ENCODE peak calls at places on chromosomes 7 and 10, in seven cellular contexts. K, X, J, U, C, H and T are unnamed samples.
A peak's percentile ranks its signal among the peaks of the same experiment; 100 is the strongest.

GRCh38 chr7:15837627-15838026 is 151.1 kb upstream of the MEOX2 start:
- DNase-seq in K (no peak), X (no peak), J (no peak), U (no peak), C (no peak), H (no peak), T (no peak)

GRCh38 chr7:122304996-122305421 is 459 bp upstream of the FEZF1 start:
- DNase-seq in K (no peak), X (no peak), J (no peak), U (no peak), C (no peak), H (no peak), T (no peak)

GRCh38 chr10:30002438-30003266 is 56.7 kb downstream of the JCAD start:
- DNase-seq in K (peak; percentile 67), X (peak; percentile 77), J (peak; percentile 77), U (peak; percentile 85), C (peak; percentile 88), H (peak; percentile 73), T (peak; percentile 89)

GRCh38 chr10:43203491-43204393 is 63.1 kb downstream of the RASGEF1A start:
- DNase-seq in K (no peak), X (peak; percentile 65), J (no peak), U (peak; percentile 76), C (peak; percentile 36), H (peak; percentile 52), T (peak; percentile 72)

GRCh38 chr10:118543714-118544400 is 51.6 kb downstream of the PRLHR start:
- DNase-seq in K (peak; percentile 27), X (peak; percentile 60), J (peak; percentile 63), U (peak; percentile 69), C (peak; percentile 77), H (peak; percentile 64), T (no peak)

GRCh38 chr7:117248810-117249209 is 74.0 kb downstream of the WNT2 start:
- DNase-seq in K (no peak), X (no peak), J (no peak), U (no peak), C (peak; percentile 12), H (no peak), T (no peak)

GRCh38 chr7:111232249-111233084 is 141.5 kb downstream of the LRRN3 start:
- DNase-seq in K (no peak), X (no peak), J (no peak), U (no peak), C (no peak), H (no peak), T (no peak)

GRCh38 chr7:84258628-84259027 is 64.0 kb upstream of the SEMA3A start:
- DNase-seq in K (no peak), X (no peak), J (no peak), U (no peak), C (no peak), H (no peak), T (no peak)

GRCh38 chr10:61621538-61622150 is 41.1 kb upstream of the CABCOCO1 start:
- DNase-seq in K (no peak), X (no peak), J (no peak), U (no peak), C (no peak), H (no peak), T (no peak)

GRCh38 chr10:131874991-131875451 is 25.8 kb upstream of the PPP2R2D start:
- DNase-seq in K (peak; percentile 66), X (peak; percentile 77), J (peak; percentile 53), U (peak; percentile 87), C (peak; percentile 91), H (peak; percentile 93), T (peak; percentile 84)

GRCh38 chr7:81210092-81211064 is 291.5 kb upstream of the SEMA3C start:
- DNase-seq in K (no peak), X (no peak), J (no peak), U (no peak), C (no peak), H (no peak), T (no peak)

GRCh38 chr7:112649560-112649959 is 140.6 kb downstream of the TMEM168 start:
- DNase-seq in K (no peak), X (no peak), J (no peak), U (no peak), C (no peak), H (no peak), T (no peak)

GRCh38 chr7:157002819-157003421 is 7.5 kb downstream of the MNX1 start:
- DNase-seq in K (no peak), X (no peak), J (peak; percentile 2), U (peak; percentile 46), C (no peak), H (peak; percentile 77), T (no peak)

GRCh38 chr10:84204122-84204521 is 9.8 kb downstream of the CDHR1 start:
- DNase-seq in K (no peak), X (no peak), J (no peak), U (no peak), C (no peak), H (peak; percentile 49), T (no peak)
- TF ChIP-seq CTCF in K (peak; percentile 22), X (no peak), J (peak; percentile 45), U (peak; percentile 21), C (peak; percentile 21), H (peak; percentile 36), T (no peak)

GRCh38 chr10:80195046-80195574 is 10.2 kb downstream of the ANXA11 start:
- DNase-seq in K (no peak), X (no peak), J (no peak), U (no peak), C (no peak), H (no peak), T (no peak)
- H3K4me3 ChIP-seq in K (no peak overlapping the region), X (no peak overlapping the region), J (no peak overlapping the region), U (no peak overlapping the region), C (no peak overlapping the region), H (no peak overlapping the region), T (no peak overlapping the region)

GRCh38 chr7:145050415-145050814 is 214.6 kb upstream of the TPK1 start:
- DNase-seq in K (no peak), X (no peak), J (no peak), U (no peak), C (no peak), H (no peak), T (no peak)

GRCh38 chr7:145053781-145054180 is 217.9 kb upstream of the TPK1 start:
- DNase-seq in K (no peak), X (no peak), J (no peak), U (no peak), C (no peak), H (no peak), T (no peak)
- H3K9me3 ChIP-seq in K (peaks cover 6% of the 10 kb centered on the region), X (no peaks in the 10 kb centered on the region), J (no peaks in the 10 kb centered on the region), U (no peaks in the 10 kb centered on the region), C (no peaks in the 10 kb centered on the region), H (peaks cover 17% of the 10 kb centered on the region), T (peaks cover 3% of the 10 kb centered on the region)

DNA sequence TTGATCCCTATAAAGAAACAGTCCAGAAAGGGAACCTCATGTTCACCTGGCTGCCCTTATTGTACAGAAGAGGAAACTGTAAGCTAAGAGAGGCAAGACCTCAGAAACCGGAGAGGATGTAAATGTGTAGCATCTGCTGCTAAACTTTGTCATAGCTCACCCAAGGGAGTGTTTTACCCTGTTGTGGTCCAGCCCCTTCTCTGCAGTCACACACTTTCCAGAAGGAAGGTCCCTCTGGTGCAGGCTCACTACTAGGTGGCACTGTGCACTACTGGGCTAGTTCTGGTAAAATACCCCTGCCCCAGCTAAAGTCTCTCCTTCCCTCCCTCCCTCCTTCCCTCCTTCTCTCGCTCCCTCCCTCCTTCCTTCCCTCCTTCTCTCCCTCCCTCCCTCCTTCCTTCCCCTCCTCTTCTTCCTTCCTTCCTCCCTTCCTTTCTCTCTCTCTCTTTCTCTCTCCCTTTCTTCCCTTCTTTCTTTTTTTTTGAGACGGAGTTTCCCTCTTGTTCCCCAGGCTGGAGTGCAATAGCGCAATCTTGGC is 42.5 kb upstream of the LCOR start:
- DNase-seq in K (no peak), X (no peak), J (peak; percentile 59), U (no peak), C (no peak), H (no peak), T (no peak)
- TF ChIP-seq CTCF in K (no peak), X (no peak), J (peak; percentile 64), U (no peak), C (no peak), H (no peak), T (peak; percentile 43)

GRCh38 chr7:2560175-2560695 is 1.5 kb downstream of the IQCE start:
- DNase-seq in K (no peak), X (no peak), J (no peak), U (peak; percentile 46), C (no peak), H (peak; percentile 35), T (no peak)
- H3K4me3 ChIP-seq in K (peak overlapping the region; percentile 94), X (peak overlapping the region; percentile 94), J (peak overlapping the region; percentile 99), U (peak overlapping the region; percentile 90), C (peak overlapping the region; percentile 21), H (no peak overlapping the region), T (peak overlapping the region; percentile 45)

DNA sequence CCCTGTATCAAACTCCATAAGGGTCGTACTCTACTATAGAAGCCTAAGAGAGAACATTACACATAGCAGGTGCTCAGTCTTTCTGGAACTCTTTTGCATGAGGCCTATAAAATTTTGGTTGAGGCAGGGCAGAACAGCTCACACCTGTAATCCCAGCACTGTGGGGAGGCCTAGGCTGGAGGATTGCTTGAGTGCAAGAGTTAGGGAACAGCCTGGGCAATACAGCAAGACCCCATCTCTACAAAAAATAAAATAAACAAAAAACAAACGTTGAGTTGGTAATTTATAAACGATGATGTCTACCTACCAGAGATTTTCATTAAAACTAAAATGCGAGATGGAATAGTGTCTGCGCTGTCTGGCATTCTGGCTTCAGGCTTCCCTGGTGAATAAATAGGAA is 876 bp downstream of the PON2 start:
- DNase-seq in K (no peak), X (no peak), J (no peak), U (no peak), C (no peak), H (no peak), T (no peak)
- H3K9me3 ChIP-seq in K (peaks cover 4% of the 10 kb centered on the region), X (no peaks in the 10 kb centered on the region), J (no peaks in the 10 kb centered on the region), U (no peaks in the 10 kb centered on the region), C (no peaks in the 10 kb centered on the region), H (no peaks in the 10 kb centered on the region), T (no peaks in the 10 kb centered on the region)

GRCh38 chr7:257647-257992 is 32.4 kb upstream of the FOXL3 start:
- DNase-seq in K (no peak), X (peak; percentile 20), J (no peak), U (peak; percentile 52), C (no peak), H (no peak), T (peak; percentile 77)
- TF ChIP-seq CTCF in K (no peak), X (no peak), J (no peak), U (no peak), C (no peak), H (no peak), T (no peak)

GRCh38 chr7:27244488-27245123 is 2.0 kb downstream of the EVX1 start:
- DNase-seq in K (no peak), X (no peak), J (no peak), U (no peak), C (no peak), H (no peak), T (no peak)

GRCh38 chr7:27241189-27242045 is 1.2 kb upstream of the EVX1 start:
- DNase-seq in K (no peak), X (no peak), J (no peak), U (peak; percentile 35), C (no peak), H (no peak), T (no peak)

GRCh38 chr7:27243340-27244163 is 950 bp downstream of the EVX1 start:
- DNase-seq in K (no peak), X (no peak), J (no peak), U (peak; percentile 56), C (no peak), H (no peak), T (no peak)

GRCh38 chr7:27242046-27242579 is 489 bp upstream of the EVX1 start:
- DNase-seq in K (no peak), X (no peak), J (no peak), U (no peak), C (no peak), H (no peak), T (no peak)

GRCh38 chr7:27242580-27243339 is at the start of gene EVX1:
- DNase-seq in K (no peak), X (no peak), J (no peak), U (peak; percentile 50), C (no peak), H (no peak), T (no peak)
- H3K4me3 ChIP-seq in K (peak within 1 kb of the TSS; percentile 44), X (peak within 1 kb of the TSS; percentile 11), J (no peak within 1 kb of the TSS), U (no peak within 1 kb of the TSS), C (peak within 1 kb of the TSS; percentile 38), H (no peak within 1 kb of the TSS), T (no peak within 1 kb of the TSS)